ENCODE peak calls at places on chromosomes 12 and 14, in five cellular contexts. One of them, this sample, is unnamed.

GRCh38 chr14:79601579-79601978 is 609.7 kb downstream of the DIO2 start:
- DNase-seq in stimulated activated CD4-positive, alpha-beta T cell treated with anti-CD3 and anti-CD28 coated beads, Interleukin-4, amount 100 ng/mL, for 48 hours: no peak
- DNase-seq in HFF-Myc: no peak
- DNase-seq in activated T-cell treated with anti-CD3 and anti-CD28 coated beads, Interleukin-2, amount 50 U/mL, for 24 hours: no peak
- DNase-seq in NCI-H1105: no peak
- DNase-seq in this sample: no peak

GRCh38 chr12:82517027-82517426 is 158.7 kb downstream of the METTL25 start:
- DNase-seq in stimulated activated CD4-positive, alpha-beta T cell treated with anti-CD3 and anti-CD28 coated beads, Interleukin-4, amount 100 ng/mL, for 48 hours: no peak
- DNase-seq in HFF-Myc: no peak
- DNase-seq in NCI-H1105: no peak
- DNase-seq in activated T-cell treated with anti-CD3 and anti-CD28 coated beads, Interleukin-2, amount 50 U/mL, for 24 hours: no peak
- DNase-seq in this sample: peak

GRCh38 chr14:30108975-30109700 is 181.5 kb upstream of the PRKD1 start:
- DNase-seq in activated T-cell treated with anti-CD3 and anti-CD28 coated beads, Interleukin-2, amount 50 U/mL, for 24 hours: no peak
- DNase-seq in HFF-Myc: no peak
- DNase-seq in NCI-H1105: peak
- DNase-seq in stimulated activated CD4-positive, alpha-beta T cell treated with anti-CD3 and anti-CD28 coated beads, Interleukin-4, amount 100 ng/mL, for 48 hours: no peak
- DNase-seq in this sample: no peak

GRCh38 chr12:71972441-71973074 is 33.9 kb downstream of the TPH2 start:
- DNase-seq in activated T-cell treated with anti-CD3 and anti-CD28 coated beads, Interleukin-2, amount 50 U/mL, for 24 hours: no peak
- DNase-seq in NCI-H1105: peak
- DNase-seq in stimulated activated CD4-positive, alpha-beta T cell treated with anti-CD3 and anti-CD28 coated beads, Interleukin-4, amount 100 ng/mL, for 48 hours: no peak
- DNase-seq in HFF-Myc: no peak
- DNase-seq in this sample: no peak

GRCh38 chr14:96693986-96694385 is 103.2 kb upstream of the VRK1 start:
- DNase-seq in stimulated activated CD4-positive, alpha-beta T cell treated with anti-CD3 and anti-CD28 coated beads, Interleukin-4, amount 100 ng/mL, for 48 hours: no peak
- DNase-seq in HFF-Myc: no peak
- DNase-seq in NCI-H1105: no peak
- DNase-seq in activated T-cell treated with anti-CD3 and anti-CD28 coated beads, Interleukin-2, amount 50 U/mL, for 24 hours: no peak
- DNase-seq in this sample: peak

GRCh38 chr12:113271853-113272561 is 50.7 kb downstream of the TPCN1 start:
- DNase-seq in activated T-cell treated with anti-CD3 and anti-CD28 coated beads, Interleukin-2, amount 50 U/mL, for 24 hours: no peak
- DNase-seq in HFF-Myc: peak
- DNase-seq in NCI-H1105: no peak
- DNase-seq in stimulated activated CD4-positive, alpha-beta T cell treated with anti-CD3 and anti-CD28 coated beads, Interleukin-4, amount 100 ng/mL, for 48 hours: peak
- DNase-seq in this sample: no peak

GRCh38 chr14:93332032-93332852 is 594 bp downstream of the BTBD7 start:
- DNase-seq in NCI-H1105: peak
- DNase-seq in HFF-Myc: no peak
- DNase-seq in activated T-cell treated with anti-CD3 and anti-CD28 coated beads, Interleukin-2, amount 50 U/mL, for 24 hours: no peak
- DNase-seq in stimulated activated CD4-positive, alpha-beta T cell treated with anti-CD3 and anti-CD28 coated beads, Interleukin-4, amount 100 ng/mL, for 48 hours: peak
- DNase-seq in this sample: no peak

GRCh38 chr14:38669027-38669426 is 413.1 kb upstream of the CLEC14A start:
- DNase-seq in NCI-H1105: no peak
- DNase-seq in HFF-Myc: no peak
- DNase-seq in stimulated activated CD4-positive, alpha-beta T cell treated with anti-CD3 and anti-CD28 coated beads, Interleukin-4, amount 100 ng/mL, for 48 hours: no peak
- DNase-seq in activated T-cell treated with anti-CD3 and anti-CD28 coated beads, Interleukin-2, amount 50 U/mL, for 24 hours: no peak
- DNase-seq in this sample: no peak

GRCh38 chr12:27577688-27578087 is 53.7 kb downstream of the PPFIBP1 start:
- DNase-seq in stimulated activated CD4-positive, alpha-beta T cell treated with anti-CD3 and anti-CD28 coated beads, Interleukin-4, amount 100 ng/mL, for 48 hours: no peak
- DNase-seq in NCI-H1105: no peak
- DNase-seq in HFF-Myc: no peak
- DNase-seq in activated T-cell treated with anti-CD3 and anti-CD28 coated beads, Interleukin-2, amount 50 U/mL, for 24 hours: no peak
- DNase-seq in this sample: no peak

GRCh38 chr14:72401632-72402428 is 469.6 kb downstream of the RGS6 start:
- DNase-seq in NCI-H1105: no peak
- DNase-seq in HFF-Myc: no peak
- DNase-seq in activated T-cell treated with anti-CD3 and anti-CD28 coated beads, Interleukin-2, amount 50 U/mL, for 24 hours: no peak
- DNase-seq in stimulated activated CD4-positive, alpha-beta T cell treated with anti-CD3 and anti-CD28 coated beads, Interleukin-4, amount 100 ng/mL, for 48 hours: no peak
- DNase-seq in this sample: no peak

GRCh38 chr12:6664902-6665301 is 2.0 kb upstream of the ING4 start:
- DNase-seq in NCI-H1105: no peak
- DNase-seq in HFF-Myc: no peak
- DNase-seq in stimulated activated CD4-positive, alpha-beta T cell treated with anti-CD3 and anti-CD28 coated beads, Interleukin-4, amount 100 ng/mL, for 48 hours: no peak
- DNase-seq in activated T-cell treated with anti-CD3 and anti-CD28 coated beads, Interleukin-2, amount 50 U/mL, for 24 hours: no peak
- DNase-seq in this sample: no peak

GRCh38 chr12:124512667-124513296 is 54.6 kb downstream of the NCOR2 start:
- DNase-seq in NCI-H1105: peak
- DNase-seq in activated T-cell treated with anti-CD3 and anti-CD28 coated beads, Interleukin-2, amount 50 U/mL, for 24 hours: no peak
- DNase-seq in HFF-Myc: peak
- DNase-seq in stimulated activated CD4-positive, alpha-beta T cell treated with anti-CD3 and anti-CD28 coated beads, Interleukin-4, amount 100 ng/mL, for 48 hours: no peak
- DNase-seq in this sample: peak

GRCh38 chr12:90207799-90208198 is 499.2 kb upstream of the ATP2B1 start:
- DNase-seq in activated T-cell treated with anti-CD3 and anti-CD28 coated beads, Interleukin-2, amount 50 U/mL, for 24 hours: no peak
- DNase-seq in NCI-H1105: no peak
- DNase-seq in stimulated activated CD4-positive, alpha-beta T cell treated with anti-CD3 and anti-CD28 coated beads, Interleukin-4, amount 100 ng/mL, for 48 hours: no peak
- DNase-seq in HFF-Myc: no peak
- DNase-seq in this sample: no peak

GRCh38 chr14:95515523-95516517 is 630 bp downstream of the SYNE3 start:
- DNase-seq in activated T-cell treated with anti-CD3 and anti-CD28 coated beads, Interleukin-2, amount 50 U/mL, for 24 hours: peak
- DNase-seq in HFF-Myc: no peak
- DNase-seq in stimulated activated CD4-positive, alpha-beta T cell treated with anti-CD3 and anti-CD28 coated beads, Interleukin-4, amount 100 ng/mL, for 48 hours: peak
- DNase-seq in NCI-H1105: peak
- DNase-seq in this sample: no peak

GRCh38 chr14:91295276-91295845 is 50.9 kb upstream of the GPR68 start:
- DNase-seq in activated T-cell treated with anti-CD3 and anti-CD28 coated beads, Interleukin-2, amount 50 U/mL, for 24 hours: no peak
- DNase-seq in stimulated activated CD4-positive, alpha-beta T cell treated with anti-CD3 and anti-CD28 coated beads, Interleukin-4, amount 100 ng/mL, for 48 hours: no peak
- DNase-seq in NCI-H1105: no peak
- DNase-seq in HFF-Myc: no peak
- DNase-seq in this sample: no peak

GRCh38 chr12:56224954-56225353 is 812 bp downstream of the NABP2 start:
- DNase-seq in NCI-H1105: no peak
- DNase-seq in activated T-cell treated with anti-CD3 and anti-CD28 coated beads, Interleukin-2, amount 50 U/mL, for 24 hours: no peak
- DNase-seq in stimulated activated CD4-positive, alpha-beta T cell treated with anti-CD3 and anti-CD28 coated beads, Interleukin-4, amount 100 ng/mL, for 48 hours: no peak
- DNase-seq in HFF-Myc: no peak
- DNase-seq in this sample: no peak

GRCh38 chr12:104286538-104287482 is 16.7 kb upstream of the EID3 start:
- DNase-seq in stimulated activated CD4-positive, alpha-beta T cell treated with anti-CD3 and anti-CD28 coated beads, Interleukin-4, amount 100 ng/mL, for 48 hours: peak
- DNase-seq in HFF-Myc: peak
- DNase-seq in NCI-H1105: peak
- DNase-seq in activated T-cell treated with anti-CD3 and anti-CD28 coated beads, Interleukin-2, amount 50 U/mL, for 24 hours: peak
- DNase-seq in this sample: peak

GRCh38 chr12:121932176-121932536 is 13.8 kb downstream of the CFAP251 start:
- DNase-seq in NCI-H1105: no peak
- DNase-seq in stimulated activated CD4-positive, alpha-beta T cell treated with anti-CD3 and anti-CD28 coated beads, Interleukin-4, amount 100 ng/mL, for 48 hours: no peak
- DNase-seq in HFF-Myc: no peak
- DNase-seq in activated T-cell treated with anti-CD3 and anti-CD28 coated beads, Interleukin-2, amount 50 U/mL, for 24 hours: no peak
- DNase-seq in this sample: no peak

GRCh38 chr14:61911534-61911933 is 149.3 kb downstream of the SNAPC1 start:
- DNase-seq in stimulated activated CD4-positive, alpha-beta T cell treated with anti-CD3 and anti-CD28 coated beads, Interleukin-4, amount 100 ng/mL, for 48 hours: no peak
- DNase-seq in activated T-cell treated with anti-CD3 and anti-CD28 coated beads, Interleukin-2, amount 50 U/mL, for 24 hours: no peak
- DNase-seq in HFF-Myc: no peak
- DNase-seq in NCI-H1105: no peak
- DNase-seq in this sample: no peak

GRCh38 chr14:91754185-91754584 is 22.3 kb upstream of the CATSPERB start:
- DNase-seq in NCI-H1105: no peak
- DNase-seq in HFF-Myc: no peak
- DNase-seq in stimulated activated CD4-positive, alpha-beta T cell treated with anti-CD3 and anti-CD28 coated beads, Interleukin-4, amount 100 ng/mL, for 48 hours: no peak
- DNase-seq in activated T-cell treated with anti-CD3 and anti-CD28 coated beads, Interleukin-2, amount 50 U/mL, for 24 hours: no peak
- DNase-seq in this sample: no peak

GRCh38 chr14:60632257-60632656 is 17.0 kb downstream of the SIX1 start:
- DNase-seq in HFF-Myc: no peak
- DNase-seq in activated T-cell treated with anti-CD3 and anti-CD28 coated beads, Interleukin-2, amount 50 U/mL, for 24 hours: no peak
- DNase-seq in stimulated activated CD4-positive, alpha-beta T cell treated with anti-CD3 and anti-CD28 coated beads, Interleukin-4, amount 100 ng/mL, for 48 hours: no peak
- DNase-seq in NCI-H1105: no peak
- DNase-seq in this sample: no peak

GRCh38 chr12:103495158-103495782 is 498 bp downstream of the C12orf42 start:
- DNase-seq in stimulated activated CD4-positive, alpha-beta T cell treated with anti-CD3 and anti-CD28 coated beads, Interleukin-4, amount 100 ng/mL, for 48 hours: no peak
- DNase-seq in activated T-cell treated with anti-CD3 and anti-CD28 coated beads, Interleukin-2, amount 50 U/mL, for 24 hours: peak
- DNase-seq in NCI-H1105: peak
- DNase-seq in HFF-Myc: no peak
- DNase-seq in this sample: peak

GRCh38 chr14:24071144-24071697 is at the start of gene CPNE6:
- DNase-seq in NCI-H1105: no peak
- DNase-seq in activated T-cell treated with anti-CD3 and anti-CD28 coated beads, Interleukin-2, amount 50 U/mL, for 24 hours: peak
- DNase-seq in HFF-Myc: no peak
- DNase-seq in stimulated activated CD4-positive, alpha-beta T cell treated with anti-CD3 and anti-CD28 coated beads, Interleukin-4, amount 100 ng/mL, for 48 hours: peak
- DNase-seq in this sample: no peak

GRCh38 chr12:93373847-93374723 is 3.6 kb upstream of the NUDT4 start:
- DNase-seq in HFF-Myc: no peak
- DNase-seq in activated T-cell treated with anti-CD3 and anti-CD28 coated beads, Interleukin-2, amount 50 U/mL, for 24 hours: no peak
- DNase-seq in stimulated activated CD4-positive, alpha-beta T cell treated with anti-CD3 and anti-CD28 coated beads, Interleukin-4, amount 100 ng/mL, for 48 hours: no peak
- DNase-seq in NCI-H1105: no peak
- DNase-seq in this sample: no peak

GRCh38 chr12:119894916-119895315 is 17.8 kb upstream of the CIT start:
- DNase-seq in activated T-cell treated with anti-CD3 and anti-CD28 coated beads, Interleukin-2, amount 50 U/mL, for 24 hours: no peak
- DNase-seq in stimulated activated CD4-positive, alpha-beta T cell treated with anti-CD3 and anti-CD28 coated beads, Interleukin-4, amount 100 ng/mL, for 48 hours: no peak
- DNase-seq in HFF-Myc: no peak
- DNase-seq in NCI-H1105: no peak
- DNase-seq in this sample: no peak

GRCh38 chr12:123223241-123223668 is 9.7 kb downstream of the MPHOSPH9 start:
- DNase-seq in stimulated activated CD4-positive, alpha-beta T cell treated with anti-CD3 and anti-CD28 coated beads, Interleukin-4, amount 100 ng/mL, for 48 hours: peak
- DNase-seq in activated T-cell treated with anti-CD3 and anti-CD28 coated beads, Interleukin-2, amount 50 U/mL, for 24 hours: peak
- DNase-seq in HFF-Myc: no peak
- DNase-seq in NCI-H1105: no peak
- DNase-seq in this sample: no peak